ENCODE peak calls at places on chromosomes 11 and 22, in eight cellular contexts. G is activated CD4-positive, alpha-beta T cell treated with anti-CD3 and anti-CD28 coated beads for 48 hours; Z is iPS-NIHi11; S is lower lobe of right lung; C is WERI-Rb-1; M is NAMALWA; J is iris pigment epithelial cell; L is stimulated activated CD4-positive, alpha-beta T cell treated with anti-CD3 and anti-CD28 coated beads, Interleukin-4, amount 100 ng/mL, for 48 hours. P is an unnamed sample.

GRCh38 chr11:64545605-64546004 is 45.4 kb upstream of the SLC22A12 start:
- DNase-seq in L (no peak), J (peak), C (no peak), G (no peak), S (peak), M (no peak), Z (no peak), P (no peak)

GRCh38 chr11:127789887-127790286 is 789.3 kb upstream of the KIRREL3 start:
- DNase-seq in Z (peak), L (no peak), M (peak), G (peak), J (no peak), C (peak), S (no peak), P (no peak)

GRCh38 chr22:40578171-40578570 is 58.3 kb downstream of the MRTFA start:
- DNase-seq in C (no peak), G (peak), Z (no peak), L (peak), M (no peak), J (no peak), S (no peak), P (no peak)

GRCh38 chr11:114077482-114078305 is 18.2 kb downstream of the ZBTB16 start:
- DNase-seq in M (no peak), C (no peak), S (no peak), L (no peak), Z (no peak), J (no peak), G (no peak), P (no peak)

GRCh38 chr11:94597896-94598295 is 30.7 kb downstream of the PIWIL4 start:
- DNase-seq in L (no peak), G (no peak), S (no peak), Z (no peak), M (no peak), J (peak), C (peak), P (no peak)

GRCh38 chr11:112961146-112961668 is at the start of gene NCAM1:
- DNase-seq in Z (peak), J (peak), L (no peak), M (peak), C (peak), G (peak), S (peak), P (peak)

GRCh38 chr11:121451982-121452608 is at the start of gene SORL1:
- DNase-seq in G (peak), Z (peak), S (peak), L (peak), C (peak), M (peak), J (peak), P (peak)

GRCh38 chr22:44199866-44200265 is 19.1 kb downstream of the PARVG start:
- DNase-seq in Z (no peak), M (no peak), J (no peak), S (no peak), C (no peak), G (no peak), L (no peak), P (no peak)

GRCh38 chr11:26931248-26931631 is 62.7 kb upstream of the FIBIN start:
- DNase-seq in J (peak), G (no peak), S (no peak), C (no peak), M (no peak), Z (no peak), L (no peak), P (no peak)

GRCh38 chr11:117176186-117176585 is 2.4 kb upstream of the SIDT2 start:
- DNase-seq in C (no peak), L (no peak), S (no peak), G (no peak), M (no peak), J (no peak), Z (no peak), P (no peak)